ENCODE peak calls at places on chromosomes 12 and 14, in nine cellular contexts. F, L, K, I, T, M, E, P and U are unnamed samples.
A peak's percentile ranks its signal among the peaks of the same experiment; 100 is the strongest.

GRCh38 chr12:26749781-26750180 is 83.2 kb downstream of the ITPR2 start:
- DNase-seq in L (no peak), E (no peak), T (no peak), M (no peak), I (no peak), P (no peak), F (no peak), K (no peak), U (no peak)

GRCh38 chr12:109759076-109759420 is 45.4 kb downstream of the FAM222A start:
- DNase-seq in E (peak; percentile 23), I (no peak), L (peak; percentile 8), P (no peak), T (no peak), M (no peak), K (no peak), F (no peak), U (no peak)

GRCh38 chr12:51836012-51836832 is 12.3 kb downstream of the FIGNL2 start:
- DNase-seq in T (no peak), M (no peak), L (no peak), I (no peak), F (no peak), P (no peak), E (no peak), K (no peak), U (no peak)

GRCh38 chr12:113152835-113153814 is 3.6 kb downstream of the CFAP73 start:
- DNase-seq in E (peak; percentile 76), I (peak; percentile 65), L (peak; percentile 77), K (peak; percentile 90), M (peak; percentile 52), F (peak; percentile 43), T (peak; percentile 51), P (peak; percentile 38), U (peak; percentile 81)

GRCh38 chr12:645563-646071 is 17.6 kb downstream of the NINJ2 start:
- DNase-seq in E (peak; percentile 45), K (peak; percentile 75), T (no peak), F (peak; percentile 65), P (peak; percentile 53), L (peak; percentile 76), I (peak; percentile 62), M (no peak), U (peak; percentile 73)

GRCh38 chr12:118488034-118488433 is 111.7 kb downstream of the SUDS3 start:
- DNase-seq in I (no peak), L (no peak), T (no peak), E (no peak), K (no peak), M (no peak), F (no peak), P (no peak), U (no peak)

GRCh38 chr12:52007158-52007921 is 594 bp downstream of the TAMALIN start:
- DNase-seq in L (no peak), M (no peak), T (no peak), P (peak; percentile 54), I (no peak), E (peak; percentile 83), K (no peak), F (peak; percentile 67), U (peak; percentile 74)

GRCh38 chr14:61376314-61376713 is 54.9 kb downstream of the PRKCH start:
- DNase-seq in I (no peak), M (no peak), L (no peak), P (no peak), E (no peak), K (no peak), T (no peak), F (no peak), U (no peak)

GRCh38 chr12:38139456-38139855 is 177.1 kb upstream of the ALG10B start:
- DNase-seq in P (no peak), I (no peak), K (no peak), M (no peak), E (no peak), F (no peak), L (no peak), T (no peak), U (no peak)

GRCh38 chr14:35401422-35401729 is 3.2 kb downstream of the NFKBIA start:
- DNase-seq in E (no peak), P (no peak), F (no peak), M (no peak), K (no peak), I (no peak), L (no peak), T (no peak), U (no peak)

GRCh38 chr14:35403397-35404245 is 928 bp downstream of the NFKBIA start:
- DNase-seq in L (peak; percentile 97), E (peak; percentile 98), K (peak; percentile 93), F (peak; percentile 99), P (peak; percentile 97), M (peak; percentile 96), I (peak; percentile 92), T (no peak), U (peak; percentile 98)

GRCh38 chr14:35401853-35402252 is 2.7 kb downstream of the NFKBIA start:
- DNase-seq in M (no peak), E (no peak), I (peak; percentile 54), F (peak; percentile 47), K (no peak), P (no peak), L (peak; percentile 66), T (no peak), U (peak; percentile 56)

GRCh38 chr14:35403085-35403396 is 1.5 kb downstream of the NFKBIA start:
- DNase-seq in T (no peak), P (peak; percentile 24), I (peak; percentile 58), L (peak; percentile 51), K (no peak), F (peak; percentile 42), M (no peak), E (peak; percentile 62), U (no peak)

GRCh38 chr14:35402323-35403084 is 2.0 kb downstream of the NFKBIA start:
- DNase-seq in L (peak; percentile 63), F (no peak), P (peak; percentile 24), E (peak; percentile 78), I (peak; percentile 56), K (no peak), M (no peak), T (no peak), U (no peak)
- TF ChIP-seq POLR2A in L (peak; percentile 41), F (no peak), P (no peak), E (peak; percentile 61), I (no peak), K (no peak), M (no peak), T (no peak), U (no peak)

GRCh38 chr14:103436533-103436932 is 51.3 kb downstream of the MARK3 start:
- DNase-seq in I (peak; percentile 66), K (peak; percentile 22), T (no peak), P (no peak), F (no peak), L (no peak), M (no peak), E (no peak), U (no peak)
- H3K27ac ChIP-seq in I (no peak overlapping the region), K (no peak overlapping the region), T (no peak overlapping the region), P (no peak overlapping the region), F (no peak overlapping the region), L (no peak overlapping the region), M (no peak overlapping the region), E (no peak overlapping the region), U (no peak overlapping the region)

GRCh38 chr12:132036063-132036683 is 86.4 kb downstream of the EP400 start:
- DNase-seq in P (no peak), E (no peak), L (no peak), F (no peak), M (no peak), T (no peak), I (no peak), K (no peak), U (peak; percentile 24)
- TF ChIP-seq POLR2A in P (no peak), E (no peak), L (no peak), F (no peak), M (no peak), T (no peak), I (no peak), K (no peak), U (no peak)

GRCh38 chr14:102907303-102907844 is 15.1 kb upstream of the AMN start:
- DNase-seq in M (no peak), I (no peak), P (no peak), T (no peak), L (no peak), F (no peak), E (no peak), K (no peak), U (no peak)
- H3K27ac ChIP-seq in M (no peak overlapping the region), I (no peak overlapping the region), P (no peak overlapping the region), T (no peak overlapping the region), L (no peak overlapping the region), F (no peak overlapping the region), E (no peak overlapping the region), K (no peak overlapping the region), U (no peak overlapping the region)

GRCh38 chr12:75294797-75295196 is 35.3 kb downstream of the CAPS2 start:
- DNase-seq in L (no peak), E (no peak), K (no peak), P (no peak), I (no peak), F (no peak), T (no peak), M (no peak), U (no peak)
- TF ChIP-seq POLR2A in L (no peak), E (no peak), K (no peak), P (no peak), I (no peak), F (no peak), T (no peak), M (no peak), U (no peak)

GRCh38 chr12:81085832-81086231 is 8.0 kb downstream of the ACSS3 start:
- DNase-seq in I (no peak), P (no peak), E (no peak), T (no peak), K (no peak), M (no peak), L (no peak), F (no peak), U (no peak)
- H3K27ac ChIP-seq in I (no peak overlapping the region), P (no peak overlapping the region), E (no peak overlapping the region), T (no peak overlapping the region), K (no peak overlapping the region), M (no peak overlapping the region), L (peak overlapping the region; percentile 60), F (peak overlapping the region; percentile 63), U (peak overlapping the region; percentile 57)